ENCODE peak calls at places on chromosome 1, in six cellular contexts. Z, E, T, V, R and J are unnamed samples.

GRCh38 chr1:215082532-215083407 is at the start of gene KCNK2:
- DNase-seq in Z (no peak), E (no peak), T (no peak), V (peak; percentile 54), R (peak; percentile 85), J (peak; percentile 10)

GRCh38 chr1:246825557-246826175 is 101.5 kb downstream of the SCCPDH start:
- DNase-seq in Z (no peak), E (no peak), T (no peak), V (no peak), R (no peak), J (no peak)

GRCh38 chr1:14626869-14627607 is 28.6 kb downstream of the KAZN start:
- DNase-seq in Z (no peak), E (no peak), T (no peak), V (no peak), R (peak; percentile 71), J (no peak)

GRCh38 chr1:77889240-77889637 is 815 bp downstream of the NEXN start:
- DNase-seq in Z (no peak), E (no peak), T (no peak), V (peak; percentile 45), R (no peak), J (peak; percentile 31)

GRCh38 chr1:187943606-187944403 is 1115.1 kb downstream of the PLA2G4A start:
- DNase-seq in Z (no peak), E (no peak), T (no peak), V (no peak), R (no peak), J (no peak)

GRCh38 chr1:162349635-162350330 is 26.9 kb downstream of the SPATA46 start:
- DNase-seq in Z (no peak), E (no peak), T (no peak), V (peak; percentile 81), R (no peak), J (peak; percentile 55)

GRCh38 chr1:228337711-228338520 is 68.7 kb downstream of the TRIM11 start:
- DNase-seq in Z (no peak), E (no peak), T (no peak), V (no peak), R (peak; percentile 30), J (no peak)

GRCh38 chr1:12177156-12177998 is 10.6 kb downstream of the TNFRSF1B start:
- DNase-seq in Z (no peak), E (peak; percentile 41), T (no peak), V (no peak), R (peak; percentile 67), J (no peak)

GRCh38 chr1:68140536-68140935 is 90.1 kb upstream of the DIRAS3 start:
- DNase-seq in Z (no peak), E (no peak), T (no peak), V (no peak), R (peak; percentile 25), J (no peak)